ENCODE peak calls at places on chromosome 12, in eight cellular contexts. S, K, Z, P, Q, T, W and D are unnamed samples.

GRCh38 chr12:8026282-8026637 is 6.3 kb upstream of the FOXJ2 start:
- DNase-seq in Z (no peak), W (no peak), S (no peak), P (no peak), K (no peak), T (no peak), Q (no peak), D (no peak)

GRCh38 chr12:31974673-31975072 is 15.5 kb downstream of the RESF1 start:
- DNase-seq in T (no peak), K (no peak), W (no peak), P (no peak), Z (no peak), Q (no peak), S (no peak), D (no peak)

GRCh38 chr12:94760786-94761185 is 110.4 kb upstream of the TMCC3 start:
- DNase-seq in P (no peak), K (no peak), Z (no peak), W (peak), S (no peak), T (no peak), Q (no peak), D (no peak)

GRCh38 chr12:45583011-45583657 is 146.4 kb upstream of the ARID2 start:
- DNase-seq in S (no peak), Q (no peak), T (no peak), P (no peak), Z (no peak), K (peak), W (peak), D (no peak)

GRCh38 chr12:91355150-91356006 is 172.8 kb upstream of the DCN start:
- DNase-seq in T (peak), Z (peak), W (peak), P (peak), Q (peak), K (peak), S (peak), D (peak)

GRCh38 chr12:44307506-44308168 is 471.8 kb downstream of the TMEM117 start:
- DNase-seq in P (no peak), W (no peak), T (no peak), S (no peak), Q (no peak), Z (no peak), K (no peak), D (no peak)

GRCh38 chr12:28057856-28058615 is 85.5 kb upstream of the PTHLH start:
- DNase-seq in W (no peak), P (no peak), Z (no peak), Q (no peak), S (no peak), K (no peak), T (no peak), D (no peak)

GRCh38 chr12:57624441-57625220 is 8.4 kb downstream of the B4GALNT1 start:
- DNase-seq in Z (no peak), P (no peak), K (no peak), W (no peak), T (no peak), S (no peak), Q (no peak), D (no peak)

GRCh38 chr12:114920828-114921579 is 237.0 kb upstream of the TBX3 start:
- DNase-seq in Z (no peak), W (no peak), T (no peak), P (no peak), Q (no peak), S (no peak), K (no peak), D (no peak)

GRCh38 chr12:71731439-71732356 is 23.0 kb upstream of the RAB21 start:
- DNase-seq in S (no peak), K (peak), W (peak), P (no peak), Z (no peak), Q (no peak), T (no peak), D (no peak)

GRCh38 chr12:15334225-15334624 is 11.9 kb downstream of the PTPRO start:
- DNase-seq in K (no peak), Q (no peak), W (no peak), P (no peak), S (no peak), T (no peak), Z (no peak), D (no peak)

GRCh38 chr12:55906056-55906455 is 21.6 kb downstream of the PYM1 start:
- DNase-seq in Q (no peak), W (peak), S (no peak), Z (no peak), T (no peak), P (no peak), K (no peak), D (no peak)

GRCh38 chr12:664075-664778 is 982 bp upstream of the NINJ2 start:
- DNase-seq in T (no peak), P (no peak), Z (no peak), Q (no peak), W (no peak), K (no peak), S (no peak), D (no peak)

GRCh38 chr12:124588689-124589318 is 21.4 kb upstream of the NCOR2 start:
- DNase-seq in Q (peak), P (no peak), T (peak), W (peak), Z (no peak), K (peak), S (no peak), D (no peak)

GRCh38 chr12:120625557-120626419 is 14.6 kb upstream of the CABP1 start:
- DNase-seq in Q (no peak), T (no peak), P (no peak), K (no peak), S (no peak), W (no peak), Z (no peak), D (no peak)

GRCh38 chr12:77003961-77004360 is 61.4 kb downstream of the E2F7 start:
- DNase-seq in W (no peak), K (no peak), Q (no peak), T (no peak), Z (no peak), S (no peak), P (no peak), D (no peak)

GRCh38 chr12:116542345-116542950 is 16.7 kb upstream of the MAP1LC3B2 start:
- DNase-seq in K (peak), W (no peak), S (no peak), P (no peak), T (no peak), Z (no peak), Q (no peak), D (no peak)

GRCh38 chr12:11810160-11810559 is 160.7 kb downstream of the ETV6 start:
- DNase-seq in K (no peak), W (no peak), Z (no peak), Q (no peak), S (no peak), P (no peak), T (no peak), D (no peak)

GRCh38 chr12:132407525-132407924 is 78.1 kb upstream of the GALNT9 start:
- DNase-seq in W (no peak), T (no peak), Z (no peak), P (no peak), Q (no peak), S (no peak), K (no peak), D (no peak)

GRCh38 chr12:66438601-66439000 is 136.3 kb downstream of the HELB start:
- DNase-seq in Z (no peak), S (no peak), P (no peak), W (peak), T (no peak), Q (no peak), K (no peak), D (no peak)

GRCh38 chr12:56679834-56680575 is 8.1 kb downstream of the PTGES3 start:
- DNase-seq in K (no peak), S (no peak), P (no peak), Z (no peak), Q (no peak), W (no peak), T (no peak), D (no peak)

GRCh38 chr12:20507711-20508110 is 139.4 kb downstream of the PDE3A start:
- DNase-seq in S (no peak), Z (no peak), Q (no peak), T (no peak), K (no peak), W (peak), P (no peak), D (no peak)

GRCh38 chr12:112172556-112173324 is 47.4 kb downstream of the TRAFD1 start:
- DNase-seq in Z (no peak), P (no peak), W (no peak), S (no peak), T (no peak), K (no peak), Q (no peak), D (no peak)

GRCh38 chr12:51784688-51785087 is 63.8 kb downstream of the FIGNL2 start:
- DNase-seq in T (no peak), P (no peak), Q (no peak), K (no peak), W (no peak), Z (no peak), S (no peak), D (no peak)

GRCh38 chr12:54036620-54037359 is 3.9 kb downstream of the HOXC5 start:
- DNase-seq in P (no peak), K (peak), Z (no peak), T (no peak), S (no peak), Q (no peak), W (no peak), D (no peak)

GRCh38 chr12:14272954-14273910 is 92.2 kb upstream of the ATF7IP start:
- DNase-seq in K (no peak), W (peak), S (no peak), T (no peak), Q (no peak), P (no peak), Z (no peak), D (no peak)

GRCh38 chr12:2057041-2057792 is 4.4 kb downstream of the CACNA1C start:
- DNase-seq in T (peak), Q (peak), Z (peak), P (peak), W (peak), K (peak), S (no peak), D (no peak)

GRCh38 chr12:52650520-52651081 is 1.4 kb downstream of the KRT2 start:
- DNase-seq in Q (no peak), W (no peak), K (peak), Z (no peak), S (no peak), P (no peak), T (no peak), D (no peak)

GRCh38 chr12:103881261-103881660 is 40.2 kb upstream of the NT5DC3 start:
- DNase-seq in K (no peak), P (no peak), Q (no peak), Z (peak), S (no peak), W (no peak), T (no peak), D (no peak)

GRCh38 chr12:131699434-131699833 is 11.5 kb upstream of the SFSWAP start:
- DNase-seq in Q (no peak), P (no peak), K (peak), Z (no peak), T (no peak), W (peak), S (no peak), D (no peak)

GRCh38 chr12:53057816-53058500 is 8.1 kb downstream of the TNS2 start:
- DNase-seq in Z (no peak), K (no peak), Q (peak), S (no peak), W (no peak), P (no peak), T (no peak), D (no peak)

GRCh38 chr12:121669525-121669908 is at the start of gene MORN3:
- DNase-seq in T (no peak), P (no peak), W (no peak), Q (no peak), K (no peak), S (no peak), Z (no peak), D (no peak)